ENCODE peak calls at places on chromosomes 13 and 19, in seven cellular contexts. C is hypothalamus, L is lung, Q is WTC11, I is germinal center, N is cortex of kidney, X is NCI-H2227 treated with DMSO at 0.1 percent for 48 hours. A is an unnamed sample.

GRCh38 chr13:43054803-43055802 is 31.7 kb downstream of the DNAJC15 start:
- DNase-seq in N (no peak), L (no peak), X (peak; percentile 32), C (no peak), I (no peak), Q (peak; percentile 50), A (no peak)

GRCh38 chr19:8611890-8612806 is 1.6 kb upstream of the ADAMTS10 start:
- DNase-seq in L (no peak), N (no peak), X (peak; percentile 33), I (no peak), Q (peak; percentile 47), C (no peak), A (no peak)

GRCh38 chr19:34319230-34319585 is 45.8 kb upstream of the GPI start:
- DNase-seq in Q (no peak), N (no peak), X (no peak), I (no peak), L (no peak), C (no peak), A (no peak)

GRCh38 chr19:19615086-19615485 is 3.4 kb downstream of the PBX4 start:
- DNase-seq in X (no peak), Q (no peak), I (no peak), C (no peak), N (no peak), L (no peak), A (no peak)

GRCh38 chr13:42495256-42495655 is 78.7 kb upstream of the TNFSF11 start:
- DNase-seq in I (no peak), C (no peak), L (no peak), N (no peak), X (no peak), Q (no peak), A (no peak)

GRCh38 chr13:25111557-25111956 is 15.6 kb downstream of the PABPC3 start:
- DNase-seq in C (no peak), I (no peak), Q (no peak), L (no peak), N (no peak), X (no peak), A (no peak)

GRCh38 chr13:49342404-49342803 is 94.7 kb downstream of the CDADC1 start:
- DNase-seq in Q (no peak), X (no peak), C (no peak), L (no peak), I (no peak), N (no peak), A (no peak)

GRCh38 chr13:113879506-113880360 is 15.9 kb upstream of the GAS6 start:
- DNase-seq in X (no peak), Q (no peak), L (no peak), C (no peak), I (no peak), N (no peak), A (no peak)

GRCh38 chr13:79187917-79188699 is 217.9 kb downstream of the RBM26 start:
- DNase-seq in C (no peak), L (no peak), I (no peak), N (no peak), X (no peak), Q (no peak), A (no peak)

A was measured in activated T-helper 9 cell treated with anti-CD3 and anti-CD28 coated beads, Interleukin-2, amount 50 U/mL, for 16 hours.